ENCODE peak calls at places on chromosomes 16 and 17, in four cellular contexts. G, N, O and D are unnamed samples.

GRCh38 chr17:16091773-16092172 is 92.1 kb downstream of the TTC19 start:
- DNase-seq in N (peak), G (no peak), O (no peak), D (no peak)

GRCh38 chr17:60528828-60529227 is 2.8 kb upstream of the APPBP2 start:
- DNase-seq in N (no peak), O (no peak), G (no peak), D (no peak)

GRCh38 chr17:17420561-17421269 is 56.1 kb upstream of the MED9 start:
- DNase-seq in G (no peak), N (peak), O (no peak), D (no peak)

GRCh38 chr17:14359251-14359939 is 58.5 kb downstream of the HS3ST3B1 start:
- DNase-seq in O (peak), N (no peak), G (no peak), D (no peak)

GRCh38 chr17:31820691-31821435 is 38.2 kb downstream of the COPRS start:
- DNase-seq in N (no peak), O (no peak), G (no peak), D (no peak)

GRCh38 chr17:4998666-4999428 is 1.1 kb downstream of the KIF1C start:
- DNase-seq in G (peak), O (peak), N (peak), D (peak)

GRCh38 chr16:70800306-70800705 is 652 bp downstream of the VAC14 start:
- DNase-seq in N (no peak), O (no peak), G (no peak), D (no peak)

GRCh38 chr16:75337430-75337829 is 86.0 kb upstream of the BCAR1 start:
- DNase-seq in N (no peak), G (no peak), O (no peak), D (no peak)

GRCh38 chr16:17723735-17724134 is 253.0 kb upstream of the XYLT1 start:
- DNase-seq in G (no peak), N (no peak), O (no peak), D (no peak)

GRCh38 chr17:74394977-74395376 is 27.7 kb downstream of the GPR142 start:
- DNase-seq in G (no peak), N (no peak), O (no peak), D (no peak)

GRCh38 chr17:5630434-5630833 is 46.1 kb upstream of the NLRP1 start:
- DNase-seq in N (no peak), O (no peak), G (no peak), D (no peak)

GRCh38 chr16:19192865-19193264 is 24.8 kb downstream of the SYT17 start:
- DNase-seq in N (no peak), O (no peak), G (no peak), D (no peak)

GRCh38 chr16:592518-593306 is 2.8 kb downstream of the RAB40C start:
- DNase-seq in G (no peak), N (no peak), O (peak), D (no peak)

GRCh38 chr17:37818689-37819088 is 73.8 kb upstream of the HNF1B start:
- DNase-seq in O (no peak), G (no peak), N (no peak), D (no peak)

GRCh38 chr16:16025214-16025968 is 76.0 kb downstream of the ABCC1 start:
- DNase-seq in G (peak), N (peak), O (no peak), D (no peak)

GRCh38 chr17:7139400-7139799 is 24.8 kb upstream of the ASGR2 start:
- DNase-seq in N (no peak), O (no peak), G (no peak), D (no peak)

GRCh38 chr17:43994272-43995149 is 9.9 kb upstream of the NAGS start:
- DNase-seq in O (peak), N (peak), G (peak), D (peak)

GRCh38 chr17:34692932-34693331 is 113.5 kb downstream of the TMEM132E start:
- DNase-seq in N (no peak), G (no peak), O (no peak), D (no peak)

GRCh38 chr16:54633943-54634362 is 296.7 kb upstream of the IRX5 start:
- DNase-seq in G (peak), O (peak), N (peak), D (peak)

GRCh38 chr17:49992933-49993422 is 2.0 kb downstream of the DLX3 start:
- DNase-seq in G (no peak), O (no peak), N (no peak), D (no peak)

GRCh38 chr16:78641463-78641862 is 542.0 kb downstream of the WWOX start:
- DNase-seq in G (no peak), N (no peak), O (no peak), D (no peak)

GRCh38 chr16:50251375-50252081 is 14.8 kb upstream of the ADCY7 start:
- DNase-seq in O (no peak), G (no peak), N (no peak), D (no peak)

GRCh38 chr17:6623941-6624340 is 16.6 kb downstream of the KIAA0753 start:
- DNase-seq in G (no peak), O (no peak), N (no peak), D (no peak)

GRCh38 chr16:22194707-22195444 is 11.2 kb upstream of the EEF2K start:
- DNase-seq in O (no peak), N (no peak), G (no peak), D (no peak)

GRCh38 chr16:51734220-51734619 is 583.1 kb upstream of the SALL1 start:
- DNase-seq in N (no peak), O (no peak), G (no peak), D (no peak)

GRCh38 chr16:97822-98221 is 19.8 kb downstream of the MPG start:
- DNase-seq in O (no peak), G (no peak), N (no peak), D (no peak)

GRCh38 chr16:975313-975690 is 4.5 kb upstream of the LMF1 start:
- DNase-seq in N (no peak), G (no peak), O (no peak), D (no peak)

GRCh38 chr17:41048441-41048840 is 1.3 kb upstream of the KRTAP2-1 start:
- DNase-seq in O (peak), G (no peak), N (no peak), D (no peak)

GRCh38 chr17:41052594-41052993 is 2.4 kb downstream of the KRTAP2-2 start:
- DNase-seq in G (no peak), O (no peak), N (no peak), D (no peak)

GRCh38 chr17:41054025-41054424 is 1.0 kb downstream of the KRTAP2-2 start:
- DNase-seq in G (no peak), O (no peak), N (no peak), D (no peak)

GRCh38 chr17:41049110-41049509 is 2.0 kb upstream of the KRTAP2-1 start:
- DNase-seq in G (no peak), N (no peak), O (peak), D (no peak)
- TF ChIP-seq NR3C1 in G (no peak), N (no peak), O (no peak), D (no peak)

GRCh38 chr16:30923554-30924085 is at the start of gene FBXL19:
- DNase-seq in G (no peak), N (no peak), O (no peak), D (peak)
- TF ChIP-seq NR3C1 in G (no peak), N (no peak), O (no peak), D (no peak)

DNA sequence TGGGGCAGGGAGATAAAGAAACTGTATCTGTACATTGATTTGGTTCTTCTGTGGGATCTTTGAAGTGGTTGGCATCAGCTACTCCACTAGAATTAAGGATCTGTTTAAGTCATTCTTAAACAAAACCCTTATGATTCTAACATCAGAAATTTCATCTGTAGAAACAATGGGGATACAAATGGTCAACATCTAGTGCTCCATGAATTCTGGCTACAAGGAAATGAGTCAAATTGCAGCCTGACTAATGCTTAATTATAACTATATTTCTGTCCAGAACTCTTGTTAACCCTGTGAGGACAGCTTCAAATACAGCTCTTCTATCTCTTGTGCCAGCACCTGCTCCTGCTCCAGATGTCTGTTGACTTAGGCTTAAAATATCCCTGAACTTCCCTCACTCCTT is 13.9 kb upstream of the GINS3 start:
- DNase-seq in N (no peak), O (no peak), G (no peak), D (no peak)
- TF ChIP-seq NR3C1 in N (no peak), O (no peak), G (no peak), D (no peak)

GRCh38 chr17:3964203-3965122 is at the start of gene ATP2A3:
- DNase-seq in G (peak), N (peak), O (no peak), D (peak)

GRCh38 chr17:3963214-3964201 is 729 bp downstream of the ATP2A3 start:
- DNase-seq in N (peak), O (no peak), G (no peak), D (peak)

GRCh38 chr17:3966720-3967363 is 2.6 kb upstream of the ATP2A3 start:
- DNase-seq in G (no peak), N (no peak), O (peak), D (no peak)

GRCh38 chr17:3968017-3968416 is 3.8 kb upstream of the ATP2A3 start:
- DNase-seq in G (no peak), O (no peak), N (no peak), D (no peak)

DNA sequence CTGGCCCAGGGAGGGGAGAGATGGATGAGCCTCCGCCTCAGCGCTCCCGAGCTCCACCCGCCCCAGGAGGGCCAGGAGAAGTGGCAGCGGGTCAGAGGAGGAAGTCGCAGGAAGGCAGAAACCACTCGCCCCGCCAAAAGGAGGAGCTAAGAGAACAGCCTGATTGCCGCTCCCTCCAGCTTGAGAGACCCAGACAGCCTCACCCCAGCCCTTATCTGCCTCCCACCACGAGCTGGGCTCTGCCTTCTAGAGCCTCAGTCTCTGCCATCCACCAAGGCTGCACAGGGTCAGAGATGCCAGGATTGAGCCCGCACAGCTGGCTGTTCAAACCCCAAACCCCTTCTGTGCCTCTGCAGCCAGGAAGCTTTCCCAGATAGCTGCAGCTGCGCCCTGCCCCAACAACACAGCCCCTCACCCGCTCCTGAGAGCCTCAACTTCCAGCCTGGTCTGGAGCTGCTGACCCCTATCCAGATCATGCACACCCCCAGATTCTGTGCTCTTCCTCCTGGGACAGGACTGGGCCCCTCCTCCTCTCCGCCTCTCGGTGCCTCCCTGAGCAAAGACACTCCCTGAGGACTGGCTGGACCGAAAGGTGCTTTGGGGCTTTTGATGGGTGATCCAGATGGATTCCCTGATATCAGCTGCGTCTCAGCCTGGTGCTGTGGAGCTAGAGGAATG is 1.0 kb upstream of the ATP2A3 start:
- DNase-seq in N (peak), O (no peak), G (peak), D (peak)
- TF ChIP-seq NR3C1 in N (no peak), O (no peak), G (no peak), D (peak)

GRCh38 chr17:77320046-77320445 is 179.3 kb downstream of the SEC14L1 start:
- DNase-seq in O (no peak), G (no peak), N (no peak), D (peak)
- TF ChIP-seq NR3C1 in O (no peak), G (no peak), N (no peak), D (no peak)

DNA sequence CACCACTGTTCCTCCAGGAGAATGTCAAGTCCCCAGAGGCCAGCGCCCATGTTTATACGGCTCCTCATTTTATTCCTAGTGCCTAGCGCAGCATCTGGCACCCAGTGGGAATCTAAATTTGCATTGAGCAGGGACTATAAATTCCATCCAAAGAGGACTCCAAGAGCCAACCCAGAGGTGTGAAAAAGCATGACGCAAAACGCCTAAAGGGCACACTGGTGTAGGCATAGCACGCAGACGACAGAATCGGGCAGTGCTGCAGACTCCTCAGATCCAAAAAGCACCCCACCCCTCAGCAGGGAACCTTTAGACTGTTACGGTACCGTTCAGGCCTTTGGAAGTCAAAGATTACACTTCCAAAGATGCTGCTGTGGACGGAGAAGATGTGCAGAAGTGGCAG is 19.5 kb downstream of the TEKT5 start:
- DNase-seq in O (no peak), G (no peak), N (no peak), D (no peak)
- TF ChIP-seq NR3C1 in O (no peak), G (no peak), N (no peak), D (no peak)

GRCh38 chr16:73232555-73233422 is 184.9 kb upstream of the ZFHX3 start:
- DNase-seq in N (no peak), G (peak), O (peak), D (no peak)
- TF ChIP-seq NR3C1 in N (no peak), G (no peak), O (no peak), D (no peak)

GRCh38 chr17:67148352-67148751 is 96.6 kb downstream of the HELZ start:
- DNase-seq in O (no peak), G (no peak), N (no peak), D (no peak)

GRCh38 chr17:67152824-67153223 is 92.2 kb downstream of the HELZ start:
- DNase-seq in G (no peak), O (no peak), N (no peak), D (no peak)

GRCh38 chr17:67150826-67151225 is 94.2 kb downstream of the HELZ start:
- DNase-seq in N (no peak), G (no peak), O (no peak), D (no peak)

GRCh38 chr17:67156269-67157199 is 88.5 kb downstream of the HELZ start:
- DNase-seq in G (no peak), O (no peak), N (no peak), D (no peak)

DNA sequence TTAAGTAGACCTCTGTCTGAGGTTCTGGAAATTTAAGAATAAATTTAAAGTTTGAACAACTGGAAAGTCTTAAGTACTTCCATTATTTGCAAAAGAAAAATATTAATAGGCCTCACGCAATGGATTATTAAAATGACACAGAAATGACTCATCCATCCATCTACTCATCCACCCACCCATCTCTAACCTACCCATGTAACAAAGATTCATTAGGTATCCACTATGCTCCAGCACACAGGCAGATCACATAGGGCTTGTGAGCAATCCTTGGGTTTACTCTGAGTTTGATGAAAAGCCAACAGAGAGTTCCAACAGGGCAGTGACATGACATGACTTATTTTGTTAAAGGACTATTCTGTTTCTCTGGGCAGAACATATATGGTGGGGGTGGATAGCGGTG is 93.3 kb downstream of the HELZ start:
- DNase-seq in G (peak), O (no peak), N (no peak), D (no peak)
- TF ChIP-seq NR3C1 in G (no peak), O (no peak), N (no peak), D (no peak)

GRCh38 chr17:3827124-3827773 is 18.8 kb downstream of the NCBP3 start:
- DNase-seq in N (peak), G (peak), O (peak), D (peak)
- TF ChIP-seq NR3C1 in N (no peak), G (no peak), O (no peak), D (no peak)

GRCh38 chr17:28365487-28365886 is 488 bp upstream of the SEBOX start:
- DNase-seq in O (no peak), G (no peak), N (no peak), D (no peak)
- TF ChIP-seq NR3C1 in O (no peak), G (no peak), N (no peak), D (no peak)